ENCODE peak calls at places on chromosomes 6 and 20, in seven cellular contexts. W is HCT116, A is cardiac muscle cell, G is astrocyte of the spinal cord, Z is psoas muscle, C is choroid plexus epithelial cell, Y is AG04449. O is an unnamed sample.

GRCh38 chr6:149484733-149485700 is at the start of gene ZC3H12D:
- DNase-seq in W (peak), A (peak), G (peak), Z (peak), C (peak), Y (no peak), O (peak)

GRCh38 chr20:49381558-49382493 is 100.6 kb downstream of the KCNB1 start:
- DNase-seq in W (peak), A (peak), G (peak), Z (peak), C (peak), Y (no peak), O (peak)

GRCh38 chr6:145155873-145156782 is 579.2 kb downstream of the EPM2A start:
- DNase-seq in W (no peak), A (no peak), G (no peak), Z (no peak), C (no peak), Y (no peak), O (no peak)

GRCh38 chr20:57043091-57043490 is 223.3 kb downstream of the BMP7 start:
- DNase-seq in W (no peak), A (no peak), G (no peak), Z (no peak), C (no peak), Y (no peak), O (no peak)

GRCh38 chr6:5684320-5684719 is 322.4 kb downstream of the NRN1 start:
- DNase-seq in W (no peak), A (no peak), G (peak), Z (no peak), C (peak), Y (peak), O (no peak)

GRCh38 chr6:14126250-14126649 is 8.7 kb downstream of the CD83 start:
- DNase-seq in W (no peak), A (no peak), G (no peak), Z (no peak), C (no peak), Y (no peak), O (peak)

GRCh38 chr6:41515995-41516394 is 30.2 kb upstream of the FOXP4 start:
- DNase-seq in W (no peak), A (no peak), G (no peak), Z (no peak), C (no peak), Y (no peak), O (no peak)

GRCh38 chr6:43740321-43740960 is 29.6 kb upstream of the VEGFA start:
- DNase-seq in W (no peak), A (no peak), G (no peak), Z (no peak), C (no peak), Y (no peak), O (no peak)

GRCh38 chr6:105746539-105746938 is 339.6 kb upstream of the PRDM1 start:
- DNase-seq in W (no peak), A (no peak), G (no peak), Z (no peak), C (no peak), Y (no peak), O (no peak)

GRCh38 chr6:147246853-147247635 is 42.8 kb downstream of the STXBP5 start:
- DNase-seq in W (no peak), A (no peak), G (no peak), Z (no peak), C (peak), Y (no peak), O (no peak)

DNA sequence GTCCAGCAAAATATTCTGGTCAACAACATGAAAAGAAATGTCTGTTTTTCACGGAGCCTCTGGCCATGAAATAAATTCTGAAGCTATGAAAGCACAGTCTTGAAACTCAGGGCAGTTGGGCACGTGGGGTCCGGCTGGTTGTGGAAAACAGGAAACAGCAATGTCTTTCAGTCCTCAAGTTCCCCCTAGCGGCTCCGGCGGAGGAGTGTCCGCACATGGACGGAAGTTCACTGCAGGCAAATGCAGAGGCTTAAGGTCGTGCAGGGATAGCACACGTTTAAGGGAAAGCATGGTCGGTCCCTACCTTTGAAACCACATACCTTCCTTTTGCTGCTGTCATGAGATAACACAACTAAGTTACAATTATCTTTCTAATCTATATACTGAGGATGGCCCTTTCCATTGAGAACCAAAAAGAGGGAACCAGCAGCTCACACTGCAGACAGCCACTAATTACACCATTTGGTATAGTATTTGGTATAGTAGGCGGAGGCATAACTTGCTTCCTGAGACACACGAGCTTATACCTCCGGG is 52.5 kb upstream of the NFATC2 start:
- DNase-seq in W (peak), A (peak), G (peak), Z (peak), C (peak), Y (peak), O (peak)
- H3K4me3 ChIP-seq in W (no peak), A (no peak), G (no peak), Z (no peak), C (no peak), Y (no peak), O (no peak)

DNA sequence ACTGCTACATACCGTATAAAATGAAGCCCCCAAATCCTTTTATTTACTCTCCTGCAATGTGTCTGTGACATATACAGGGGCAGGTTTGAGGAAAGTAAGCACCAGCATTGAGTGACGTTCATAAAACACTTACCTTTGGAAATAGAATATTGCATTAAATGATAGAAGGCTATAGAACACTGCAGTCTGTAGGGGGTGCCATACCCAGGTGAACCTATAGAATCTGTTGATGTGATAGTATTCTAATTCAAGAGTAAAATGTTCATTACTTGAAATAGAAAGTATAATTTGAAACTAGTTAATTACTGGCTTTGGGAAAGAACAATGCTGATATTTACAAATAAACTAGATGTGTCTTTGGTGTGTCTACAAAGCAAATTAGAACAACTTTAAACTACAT is 47.0 kb upstream of the PRL start:
- DNase-seq in W (no peak), A (no peak), G (no peak), Z (no peak), C (no peak), Y (no peak), O (no peak)
- TF ChIP-seq CTCF in W (peak), A (no peak), G (peak), Z (no peak), C (peak), Y (no peak), O (no peak)

DNA sequence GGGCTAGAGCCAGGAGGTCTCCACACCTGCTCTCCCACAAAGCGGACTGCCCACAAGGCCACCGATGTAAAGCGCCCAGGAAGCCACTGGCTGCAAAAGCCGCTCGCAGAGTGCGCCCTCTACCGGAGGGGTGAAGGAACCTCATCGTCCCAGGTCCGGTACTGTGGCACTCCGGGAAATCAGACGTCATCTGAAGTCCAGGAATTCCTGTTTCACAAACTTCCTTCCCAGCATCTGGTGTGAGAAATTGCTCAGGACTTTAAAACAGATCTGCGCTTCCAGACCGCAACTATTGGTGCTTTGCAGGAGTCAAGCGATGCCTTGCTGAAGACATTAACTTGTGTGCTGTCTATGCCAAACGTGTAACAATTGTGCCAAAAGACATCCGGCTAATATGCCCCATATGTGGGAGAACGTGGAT is 115.1 kb upstream of the ARID1B start:
- DNase-seq in W (peak), A (no peak), G (no peak), Z (no peak), C (no peak), Y (peak), O (no peak)
- H3K4me3 ChIP-seq in W (peak), A (no peak), G (no peak), Z (no peak), C (no peak), Y (no peak), O (no peak)

DNA sequence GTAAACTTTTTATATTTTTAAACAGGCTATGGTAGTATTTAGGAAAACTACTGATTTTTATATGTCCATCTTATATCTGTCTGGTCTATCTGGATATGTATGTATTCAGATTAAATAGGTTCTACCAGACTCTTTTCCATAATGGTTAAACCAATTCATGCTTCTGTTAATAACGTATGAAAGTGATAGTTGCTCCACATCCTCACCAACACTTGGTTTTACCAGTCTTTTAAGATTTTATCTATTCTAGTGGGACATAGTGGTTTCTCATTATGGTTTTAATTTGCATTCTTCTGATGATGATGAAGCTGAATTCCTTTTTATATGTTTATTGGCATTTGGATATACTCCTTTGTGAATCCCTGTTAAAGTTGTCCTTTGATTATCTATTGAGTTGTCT is 56.1 kb downstream of the UBR2 start:
- DNase-seq in W (no peak), A (no peak), G (no peak), Z (no peak), C (no peak), Y (no peak), O (no peak)
- TF ChIP-seq CTCF in W (no peak), A (no peak), G (no peak), Z (no peak), C (no peak), Y (no peak), O (no peak)

GRCh38 chr20:46031014-46031569 is 2.1 kb downstream of the SLC12A5 start:
- DNase-seq in W (no peak), A (no peak), G (no peak), Z (no peak), C (no peak), Y (no peak), O (no peak)
- H3K4me3 ChIP-seq in W (no peak), A (peak), G (no peak), Z (no peak), C (no peak), Y (no peak), O (no peak)